ENCODE peak calls at places on chromosomes 2 and 18, in eight cellular contexts. N, Z, M, Y, P, V, O and K are unnamed samples.

GRCh38 chr2:238668426-238668825 is 179.5 kb upstream of the TWIST2 start:
- DNase-seq in N (no peak), Z (no peak), M (no peak), Y (no peak), P (no peak), V (no peak), O (no peak), K (no peak)

GRCh38 chr2:27442981-27443323 is 771 bp downstream of the KRTCAP3 start:
- DNase-seq in N (no peak), Z (no peak), M (no peak), Y (peak; percentile 20), P (no peak), V (peak; percentile 47), O (no peak), K (no peak)

GRCh38 chr2:86078801-86079545 is 26.7 kb downstream of the POLR1A start:
- DNase-seq in N (peak; percentile 68), Z (peak; percentile 80), M (no peak), Y (peak; percentile 71), P (peak; percentile 32), V (peak; percentile 34), O (peak; percentile 33), K (no peak)

GRCh38 chr2:231161252-231162035 is 36.6 kb upstream of the HTR2B start:
- DNase-seq in N (no peak), Z (no peak), M (no peak), Y (no peak), P (no peak), V (no peak), O (no peak), K (no peak)

GRCh38 chr2:65240657-65241056 is 13.0 kb downstream of the ACTR2 start:
- DNase-seq in N (no peak), Z (no peak), M (no peak), Y (no peak), P (no peak), V (no peak), O (no peak), K (no peak)

GRCh38 chr2:231245253-231246094 is 47.0 kb downstream of the ARMC9 start:
- DNase-seq in N (peak; percentile 25), Z (no peak), M (no peak), Y (no peak), P (no peak), V (peak; percentile 40), O (peak; percentile 44), K (no peak)

GRCh38 chr18:33375829-33376228 is 64.7 kb downstream of the CCDC178 start:
- DNase-seq in N (no peak), Z (no peak), M (no peak), Y (no peak), P (no peak), V (no peak), O (no peak), K (no peak)

GRCh38 chr2:134790487-134790886 is 47.9 kb upstream of the ACMSD start:
- DNase-seq in N (no peak), Z (no peak), M (no peak), Y (no peak), P (no peak), V (no peak), O (no peak), K (no peak)

GRCh38 chr18:8938817-8939216 is 163.7 kb upstream of the NDUFV2 start:
- DNase-seq in N (no peak), Z (no peak), M (no peak), Y (no peak), P (no peak), V (no peak), O (no peak), K (no peak)

GRCh38 chr2:240916571-240917008 is 10.5 kb downstream of the CROCC2 start:
- DNase-seq in N (peak; percentile 41), Z (peak; percentile 13), M (no peak), Y (peak; percentile 97), P (no peak), V (no peak), O (no peak), K (peak; percentile 74)

GRCh38 chr2:118875298-118875697 is 27.9 kb upstream of the EN1 start:
- DNase-seq in N (no peak), Z (no peak), M (no peak), Y (no peak), P (no peak), V (no peak), O (no peak), K (no peak)

GRCh38 chr18:25244170-25244569 is 107.8 kb downstream of the ZNF521 start:
- DNase-seq in N (no peak), Z (no peak), M (no peak), Y (no peak), P (no peak), V (no peak), O (no peak), K (no peak)

GRCh38 chr18:32378705-32379104 is 92.0 kb downstream of the GAREM1 start:
- DNase-seq in N (no peak), Z (no peak), M (no peak), Y (no peak), P (no peak), V (peak; percentile 75), O (no peak), K (no peak)

GRCh38 chr2:98436734-98437133 is 7.9 kb upstream of the INPP4A start:
- DNase-seq in N (no peak), Z (no peak), M (no peak), Y (no peak), P (no peak), V (no peak), O (no peak), K (no peak)

GRCh38 chr18:46335551-46336059 is 231.4 kb downstream of the HAUS1 start:
- DNase-seq in N (no peak), Z (no peak), M (no peak), Y (no peak), P (no peak), V (no peak), O (no peak), K (no peak)

GRCh38 chr2:39913648-39914456 is 134.8 kb upstream of the THUMPD2 start:
- DNase-seq in N (peak; percentile 42), Z (peak; percentile 81), M (no peak), Y (peak; percentile 67), P (no peak), V (no peak), O (peak; percentile 70), K (peak; percentile 73)

GRCh38 chr2:20501974-20502373 is 55.1 kb downstream of the RHOB start:
- DNase-seq in N (peak; percentile 69), Z (peak; percentile 21), M (no peak), Y (peak; percentile 86), P (no peak), V (no peak), O (no peak), K (peak; percentile 38)

GRCh38 chr2:173064231-173064805 is 11.3 kb upstream of the MAP3K20 start:
- DNase-seq in N (no peak), Z (no peak), M (no peak), Y (peak; percentile 26), P (no peak), V (no peak), O (no peak), K (no peak)

GRCh38 chr18:38940863-38941531 is 1375.4 kb upstream of the CELF4 start:
- DNase-seq in N (peak; percentile 11), Z (no peak), M (peak; percentile 38), Y (no peak), P (no peak), V (no peak), O (peak; percentile 26), K (peak; percentile 1)

GRCh38 chr18:58528011-58528367 is 100.9 kb downstream of the ALPK2 start:
- DNase-seq in N (no peak), Z (no peak), M (no peak), Y (no peak), P (no peak), V (no peak), O (no peak), K (no peak)

GRCh38 chr2:96117701-96118588 is 1.6 kb upstream of the ADRA2B start:
- DNase-seq in N (no peak), Z (no peak), M (no peak), Y (no peak), P (no peak), V (no peak), O (peak; percentile 58), K (peak; percentile 29)

GRCh38 chr2:11505652-11506610 is 27.9 kb upstream of the GREB1 start:
- DNase-seq in N (peak; percentile 38), Z (no peak), M (no peak), Y (no peak), P (no peak), V (peak; percentile 34), O (peak; percentile 85), K (no peak)

GRCh38 chr2:84880645-84881521 is at the start of gene TRABD2A:
- DNase-seq in N (no peak), Z (no peak), M (peak; percentile 58), Y (peak; percentile 32), P (no peak), V (peak; percentile 30), O (no peak), K (peak; percentile 40)

GRCh38 chr2:85179541-85179940 is 46.3 kb downstream of the TCF7L1 start:
- DNase-seq in N (no peak), Z (no peak), M (no peak), Y (no peak), P (no peak), V (no peak), O (no peak), K (no peak)

GRCh38 chr18:37299471-37300304 is 265.9 kb downstream of the CELF4 start:
- DNase-seq in N (peak; percentile 53), Z (peak; percentile 93), M (no peak), Y (peak; percentile 89), P (no peak), V (peak; percentile 85), O (peak; percentile 29), K (peak; percentile 69)

GRCh38 chr2:186517090-186517489 is 31.0 kb downstream of the ZC3H15 start:
- DNase-seq in N (no peak), Z (no peak), M (no peak), Y (no peak), P (no peak), V (no peak), O (no peak), K (no peak)

GRCh38 chr2:149050188-149050587 is 11.7 kb downstream of the LYPD6B start:
- DNase-seq in N (no peak), Z (no peak), M (no peak), Y (peak; percentile 69), P (no peak), V (no peak), O (no peak), K (no peak)

GRCh38 chr18:23563377-23564043 is 22.8 kb downstream of the NPC1 start:
- DNase-seq in N (no peak), Z (no peak), M (no peak), Y (peak; percentile 22), P (no peak), V (no peak), O (no peak), K (no peak)

GRCh38 chr2:207974214-207974600 is 51.1 kb downstream of the PLEKHM3 start:
- DNase-seq in N (no peak), Z (peak; percentile 3), M (no peak), Y (no peak), P (no peak), V (no peak), O (peak; percentile 2), K (no peak)

GRCh38 chr18:42336139-42336538 is 381.1 kb downstream of the PIK3C3 start:
- DNase-seq in N (no peak), Z (no peak), M (no peak), Y (no peak), P (no peak), V (no peak), O (no peak), K (no peak)

GRCh38 chr18:293557-293956 is 25.7 kb upstream of the THOC1 start:
- DNase-seq in N (no peak), Z (no peak), M (no peak), Y (peak; percentile 47), P (no peak), V (no peak), O (peak; percentile 28), K (no peak)